ENCODE peak calls at places on chromosomes 5 and 9, in six cellular contexts. T is activated CD8-positive, alpha-beta T cell treated with anti-CD3 and anti-CD28 coated beads for 36 hours; C is SK-N-SH; L is progenitor cell of endocrine pancreas; H is brain microvascular endothelial cell; I is testis. S is an unnamed sample.

GRCh38 chr9:132008871-132009812 is 70.5 kb downstream of the MED27 start:
- DNase-seq in C (no peak), T (no peak), L (no peak), I (no peak), H (no peak), S (no peak)

GRCh38 chr5:2914991-2915484 is 163.6 kb upstream of the IRX2 start:
- DNase-seq in H (no peak), L (no peak), C (no peak), T (no peak), I (no peak), S (no peak)

GRCh38 chr5:126351138-126351537 is 72.1 kb upstream of the GRAMD2B start:
- DNase-seq in H (peak), T (no peak), L (no peak), I (no peak), C (no peak), S (peak)

GRCh38 chr9:7086389-7086788 is 328.6 kb downstream of the KDM4C start:
- DNase-seq in C (no peak), I (no peak), L (no peak), T (no peak), H (no peak), S (no peak)

GRCh38 chr5:71957431-71957934 is 149.8 kb upstream of the MAP1B start:
- DNase-seq in H (no peak), C (no peak), L (no peak), T (no peak), I (no peak), S (no peak)

GRCh38 chr9:128706671-128707381 is 4.5 kb downstream of the PKN3 start:
- DNase-seq in L (no peak), C (no peak), H (no peak), I (peak), T (no peak), S (no peak)

GRCh38 chr5:158640581-158640980 is 459.1 kb downstream of the EBF1 start:
- DNase-seq in T (no peak), H (peak), L (no peak), C (no peak), I (no peak), S (no peak)

GRCh38 chr5:171774418-171774817 is 11.2 kb upstream of the SMIM23 start:
- DNase-seq in C (no peak), H (no peak), L (no peak), I (no peak), T (no peak), S (no peak)

GRCh38 chr5:172334196-172334595 is 50.6 kb upstream of the UBTD2 start:
- DNase-seq in I (peak), H (no peak), L (no peak), C (no peak), T (peak), S (no peak)

GRCh38 chr9:19473605-19474004 is 64.8 kb downstream of the ACER2 start:
- DNase-seq in C (no peak), I (no peak), L (no peak), T (no peak), H (no peak), S (no peak)

GRCh38 chr5:157137691-157138090 is 5.0 kb downstream of the MED7 start:
- DNase-seq in C (no peak), I (no peak), H (no peak), T (no peak), L (no peak), S (no peak)

GRCh38 chr9:84775056-84775648 is 105.6 kb downstream of the NTRK2 start:
- DNase-seq in C (no peak), H (no peak), L (no peak), I (no peak), T (no peak), S (no peak)

GRCh38 chr5:138337685-138338410 is at the start of gene FAM53C:
- DNase-seq in H (peak), I (peak), C (peak), L (peak), T (peak), S (peak)

GRCh38 chr9:80692751-80693150 is 996.6 kb downstream of the TLE1 start:
- DNase-seq in T (no peak), C (no peak), I (no peak), L (no peak), H (no peak), S (no peak)
- TF ChIP-seq CTCF in T (no peak), C (no peak), I (no peak), L (no peak), H (no peak), S (no peak)

GRCh38 chr5:173567548-173567947 is 48.9 kb downstream of the BOD1 start:
- DNase-seq in C (no peak), I (no peak), T (no peak), L (no peak), H (peak), S (peak)

GRCh38 chr5:173568128-173568527 is 48.3 kb downstream of the BOD1 start:
- DNase-seq in H (no peak), I (no peak), C (no peak), T (no peak), L (no peak), S (no peak)

GRCh38 chr5:173570321-173571090 is 45.9 kb downstream of the BOD1 start:
- DNase-seq in H (no peak), C (no peak), L (no peak), I (no peak), T (no peak), S (no peak)

GRCh38 chr5:173565491-173566038 is 50.9 kb downstream of the BOD1 start:
- DNase-seq in L (no peak), I (no peak), H (no peak), C (no peak), T (no peak), S (no peak)

GRCh38 chr5:173568703-173569102 is 47.7 kb downstream of the BOD1 start:
- DNase-seq in I (no peak), T (no peak), C (no peak), L (no peak), H (no peak), S (no peak)
- TF ChIP-seq CTCF in I (no peak), T (no peak), C (no peak), L (no peak), H (no peak), S (no peak)

GRCh38 chr9:123402981-123403509 is 47.0 kb downstream of the CRB2 start:
- DNase-seq in T (no peak), I (no peak), C (no peak), H (no peak), L (no peak), S (no peak)

GRCh38 chr9:123401879-123402513 is 46.0 kb downstream of the CRB2 start:
- DNase-seq in C (peak), T (peak), H (peak), L (peak), I (peak), S (peak)

GRCh38 chr9:123400926-123401503 is 45.0 kb downstream of the CRB2 start:
- DNase-seq in C (no peak), I (no peak), T (no peak), L (no peak), H (no peak), S (no peak)

GRCh38 chr9:123397975-123398374 is 42.0 kb downstream of the CRB2 start:
- DNase-seq in T (no peak), H (no peak), I (no peak), L (no peak), C (no peak), S (no peak)

GRCh38 chr9:123399803-123400378 is 43.9 kb downstream of the CRB2 start:
- DNase-seq in T (peak), C (peak), L (no peak), I (peak), H (no peak), S (no peak)
- TF ChIP-seq CTCF in T (peak), C (peak), L (peak), I (no peak), H (peak), S (peak)

GRCh38 chr9:18437315-18438200 is 36.4 kb upstream of the ADAMTSL1 start:
- DNase-seq in H (peak), C (peak), L (no peak), I (peak), T (no peak), S (peak)

GRCh38 chr9:18438951-18439350 is 35.0 kb upstream of the ADAMTSL1 start:
- DNase-seq in C (no peak), T (no peak), L (no peak), H (no peak), I (no peak), S (no peak)

GRCh38 chr9:18442629-18443491 is 31.1 kb upstream of the ADAMTSL1 start:
- DNase-seq in L (peak), C (peak), H (peak), T (peak), I (peak), S (peak)

GRCh38 chr9:18441245-18441644 is 32.7 kb upstream of the ADAMTSL1 start:
- DNase-seq in T (no peak), C (no peak), H (peak), I (no peak), L (no peak), S (no peak)

GRCh38 chr9:18438300-18438925 is 35.5 kb upstream of the ADAMTSL1 start:
- DNase-seq in L (peak), T (no peak), C (peak), H (peak), I (peak), S (peak)
- TF ChIP-seq CTCF in L (peak), T (no peak), C (peak), H (peak), I (no peak), S (peak)

DNA sequence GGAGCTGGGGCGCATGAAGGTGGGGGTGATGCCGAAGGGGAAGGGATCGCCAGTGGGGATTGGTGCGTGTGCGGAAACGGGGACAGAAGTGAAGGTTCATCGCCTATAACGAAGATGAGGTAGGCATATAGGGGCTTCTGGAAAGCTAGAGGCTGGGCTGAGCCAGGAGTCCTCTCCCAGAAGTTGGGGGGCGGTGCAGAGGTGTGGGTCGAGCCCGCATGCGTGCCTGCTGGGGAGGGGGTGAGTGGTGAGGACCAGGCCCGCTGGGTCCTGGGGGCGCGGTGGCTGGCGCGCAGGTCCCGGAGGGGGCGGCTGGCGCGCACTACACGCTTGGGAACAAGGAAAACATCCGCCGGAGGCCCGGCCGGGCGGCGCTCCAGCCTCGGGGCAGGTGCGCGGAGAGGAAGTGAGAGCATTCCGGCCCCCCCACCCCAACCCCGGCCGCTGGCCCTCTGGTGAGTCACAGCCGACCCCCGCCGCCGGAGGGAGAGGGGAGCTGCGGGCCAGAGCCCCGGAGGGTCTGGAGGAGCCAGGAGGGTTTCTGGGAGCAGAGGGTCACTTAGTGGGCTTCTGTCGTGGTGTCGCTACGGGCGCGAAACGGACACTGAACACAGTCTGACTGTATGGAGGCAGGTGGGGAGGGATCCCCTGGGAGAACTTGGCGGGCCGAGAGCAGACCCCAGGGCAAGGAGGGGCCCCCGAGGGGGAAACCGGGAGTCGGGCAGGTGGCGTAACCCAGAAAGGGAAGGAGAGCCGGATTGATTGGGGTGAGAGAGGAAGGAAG is 2.9 kb upstream of the MSMP start:
- DNase-seq in C (peak), H (no peak), T (peak), L (peak), I (no peak), S (no peak)
- TF ChIP-seq CTCF in C (no peak), H (no peak), T (peak), L (no peak), I (no peak), S (peak)

GRCh38 chr9:119368179-119368578 is 1.1 kb downstream of the BRINP1 start:
- DNase-seq in T (no peak), L (no peak), H (no peak), I (no peak), C (no peak), S (no peak)

GRCh38 chr9:119369670-119370366 is 583 bp upstream of the BRINP1 start:
- DNase-seq in H (no peak), L (no peak), C (peak), T (no peak), I (no peak), S (no peak)

GRCh38 chr9:119366909-119367690 is 2.1 kb downstream of the BRINP1 start:
- DNase-seq in C (no peak), T (no peak), H (no peak), I (no peak), L (no peak), S (no peak)

GRCh38 chr9:119368681-119369581 is at the start of gene BRINP1:
- DNase-seq in L (peak), C (peak), I (peak), T (peak), H (peak), S (no peak)

DNA sequence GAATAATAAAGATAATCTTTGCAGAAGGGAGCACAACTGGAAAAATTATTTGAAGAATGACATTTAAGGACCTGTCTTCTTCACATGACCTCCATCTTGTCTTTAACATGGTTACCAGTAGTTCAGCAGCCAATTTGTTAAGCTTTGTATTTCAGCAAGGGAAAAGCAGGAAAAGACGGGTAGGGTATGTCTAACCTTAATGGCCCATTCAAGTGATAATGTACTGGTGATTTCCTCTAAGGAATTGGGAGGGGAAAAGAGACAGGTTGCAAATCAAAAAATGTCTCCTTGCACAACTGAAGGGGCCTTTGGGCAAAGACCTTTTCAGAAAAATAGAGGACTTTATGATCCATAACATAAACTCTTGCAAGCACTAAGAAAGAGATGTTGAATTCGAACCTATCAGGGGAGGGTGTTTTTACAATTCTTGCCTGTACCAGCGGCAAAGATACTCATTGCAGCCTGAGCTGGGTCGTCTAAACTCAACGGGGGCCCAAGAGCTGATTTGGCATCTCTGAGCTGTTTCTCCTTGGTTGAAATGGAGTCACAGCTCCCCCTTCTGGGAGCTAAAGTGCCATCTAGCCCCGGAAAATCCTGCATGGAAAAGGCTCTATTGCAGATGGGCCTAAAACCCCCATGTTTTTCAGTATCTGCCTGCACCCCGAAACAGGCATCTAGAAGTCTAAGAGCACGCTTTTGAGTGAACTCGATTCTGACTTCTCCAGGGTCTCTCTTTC is 3.8 kb downstream of the BRINP1 start:
- DNase-seq in H (peak), I (peak), C (peak), L (peak), T (peak), S (peak)
- TF ChIP-seq CTCF in H (peak), I (peak), C (peak), L (peak), T (no peak), S (peak)

DNA sequence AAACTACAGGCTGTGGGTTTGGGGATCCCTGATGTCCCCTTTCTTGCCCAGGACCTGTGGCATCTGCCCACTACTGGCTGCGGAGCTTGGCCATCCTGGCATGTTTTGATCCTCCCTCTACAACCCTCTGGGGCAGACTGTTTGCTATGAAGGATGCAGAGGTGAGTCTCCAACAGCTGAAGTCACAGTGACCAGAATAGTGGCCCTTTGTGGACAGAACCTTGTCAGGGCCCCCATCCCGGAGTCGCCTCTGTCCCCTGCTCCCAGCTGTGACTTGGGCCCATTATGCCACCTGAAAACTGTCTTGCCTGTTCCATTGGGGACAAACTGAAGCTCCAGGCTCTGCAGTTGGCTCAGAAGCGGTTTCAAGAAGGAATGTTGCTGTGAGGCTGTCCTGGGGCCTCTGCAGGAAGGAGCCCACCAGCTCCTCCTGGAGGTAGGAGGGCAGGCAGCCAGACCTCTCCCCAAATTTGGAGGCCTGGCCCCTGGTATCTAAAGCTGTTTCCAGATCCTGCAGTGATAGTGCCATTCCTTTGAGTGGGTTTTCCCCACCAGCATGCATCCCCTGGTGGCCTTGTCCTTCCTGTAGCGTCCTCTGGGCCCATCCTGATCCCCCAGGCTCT is 93.3 kb downstream of the BARX1 start:
- DNase-seq in I (no peak), H (no peak), L (no peak), T (no peak), C (peak), S (no peak)
- TF ChIP-seq CTCF in I (no peak), H (no peak), L (no peak), T (no peak), C (no peak), S (no peak)